ENCODE peak calls at places on chromosomes 2 and 18, in six cellular contexts. One of them, this sample, is unnamed.

GRCh38 chr2:240906911-240907590 is 915 bp downstream of the CROCC2 start:
- DNase-seq in activated CD8-positive, alpha-beta memory T cell treated with anti-CD3 and anti-CD28 coated beads, Interleukin-2, amount 10 ng/mL, durations not matched to agents 7 days and 5 days: no peak
- DNase-seq in MV-4-11: no peak
- DNase-seq in left cardiac atrium: no peak
- DNase-seq in Calu3: no peak
- DNase-seq in activated T-cell treated with anti-CD3 and anti-CD28 coated beads, Interleukin-2, amount 50 U/mL, for 24 hours: no peak
- DNase-seq in this sample: no peak

GRCh38 chr2:66684289-66684688 is 249.4 kb downstream of the MEIS1 start:
- DNase-seq in activated CD8-positive, alpha-beta memory T cell treated with anti-CD3 and anti-CD28 coated beads, Interleukin-2, amount 10 ng/mL, durations not matched to agents 7 days and 5 days: no peak
- DNase-seq in MV-4-11: no peak
- DNase-seq in left cardiac atrium: no peak
- DNase-seq in Calu3: no peak
- DNase-seq in activated T-cell treated with anti-CD3 and anti-CD28 coated beads, Interleukin-2, amount 50 U/mL, for 24 hours: no peak
- DNase-seq in this sample: no peak

GRCh38 chr2:235511187-235511661 is 17.4 kb downstream of the AGAP1 start:
- DNase-seq in activated CD8-positive, alpha-beta memory T cell treated with anti-CD3 and anti-CD28 coated beads, Interleukin-2, amount 10 ng/mL, durations not matched to agents 7 days and 5 days: no peak
- DNase-seq in MV-4-11: no peak
- DNase-seq in left cardiac atrium: peak; percentile 22
- DNase-seq in Calu3: peak; percentile 70
- DNase-seq in activated T-cell treated with anti-CD3 and anti-CD28 coated beads, Interleukin-2, amount 50 U/mL, for 24 hours: no peak
- DNase-seq in this sample: no peak

GRCh38 chr18:37578886-37579513 is 13.4 kb upstream of the CELF4 start:
- DNase-seq in activated CD8-positive, alpha-beta memory T cell treated with anti-CD3 and anti-CD28 coated beads, Interleukin-2, amount 10 ng/mL, durations not matched to agents 7 days and 5 days: no peak
- DNase-seq in MV-4-11: no peak
- DNase-seq in left cardiac atrium: peak; percentile 30
- DNase-seq in Calu3: peak; percentile 16
- DNase-seq in activated T-cell treated with anti-CD3 and anti-CD28 coated beads, Interleukin-2, amount 50 U/mL, for 24 hours: no peak
- DNase-seq in this sample: no peak

GRCh38 chr2:49028101-49028500 is 126.2 kb downstream of the FSHR start:
- DNase-seq in activated CD8-positive, alpha-beta memory T cell treated with anti-CD3 and anti-CD28 coated beads, Interleukin-2, amount 10 ng/mL, durations not matched to agents 7 days and 5 days: no peak
- DNase-seq in MV-4-11: no peak
- DNase-seq in left cardiac atrium: no peak
- DNase-seq in Calu3: no peak
- DNase-seq in activated T-cell treated with anti-CD3 and anti-CD28 coated beads, Interleukin-2, amount 50 U/mL, for 24 hours: no peak
- DNase-seq in this sample: no peak

GRCh38 chr18:66916834-66917233 is 312.9 kb upstream of the CDH19 start:
- DNase-seq in activated CD8-positive, alpha-beta memory T cell treated with anti-CD3 and anti-CD28 coated beads, Interleukin-2, amount 10 ng/mL, durations not matched to agents 7 days and 5 days: no peak
- DNase-seq in MV-4-11: no peak
- DNase-seq in left cardiac atrium: no peak
- DNase-seq in Calu3: no peak
- DNase-seq in activated T-cell treated with anti-CD3 and anti-CD28 coated beads, Interleukin-2, amount 50 U/mL, for 24 hours: no peak
- DNase-seq in this sample: no peak

GRCh38 chr2:233120459-233120858 is 60.3 kb downstream of the INPP5D start:
- DNase-seq in activated CD8-positive, alpha-beta memory T cell treated with anti-CD3 and anti-CD28 coated beads, Interleukin-2, amount 10 ng/mL, durations not matched to agents 7 days and 5 days: no peak
- DNase-seq in MV-4-11: no peak
- DNase-seq in left cardiac atrium: no peak
- DNase-seq in Calu3: no peak
- DNase-seq in activated T-cell treated with anti-CD3 and anti-CD28 coated beads, Interleukin-2, amount 50 U/mL, for 24 hours: peak; percentile 28
- DNase-seq in this sample: no peak

GRCh38 chr2:175872716-175873115 is 129.4 kb downstream of the LNPK start:
- DNase-seq in activated CD8-positive, alpha-beta memory T cell treated with anti-CD3 and anti-CD28 coated beads, Interleukin-2, amount 10 ng/mL, durations not matched to agents 7 days and 5 days: no peak
- DNase-seq in MV-4-11: no peak
- DNase-seq in left cardiac atrium: no peak
- DNase-seq in Calu3: no peak
- DNase-seq in activated T-cell treated with anti-CD3 and anti-CD28 coated beads, Interleukin-2, amount 50 U/mL, for 24 hours: no peak
- DNase-seq in this sample: no peak

GRCh38 chr2:130963849-130964793 is 127.4 kb downstream of the ARHGEF4 start:
- DNase-seq in activated CD8-positive, alpha-beta memory T cell treated with anti-CD3 and anti-CD28 coated beads, Interleukin-2, amount 10 ng/mL, durations not matched to agents 7 days and 5 days: no peak
- DNase-seq in MV-4-11: no peak
- DNase-seq in left cardiac atrium: no peak
- DNase-seq in Calu3: peak; percentile 16
- DNase-seq in activated T-cell treated with anti-CD3 and anti-CD28 coated beads, Interleukin-2, amount 50 U/mL, for 24 hours: no peak
- DNase-seq in this sample: peak; percentile 61

GRCh38 chr18:79763407-79763806 is 34.3 kb upstream of the KCNG2 start:
- DNase-seq in activated CD8-positive, alpha-beta memory T cell treated with anti-CD3 and anti-CD28 coated beads, Interleukin-2, amount 10 ng/mL, durations not matched to agents 7 days and 5 days: no peak
- DNase-seq in MV-4-11: no peak
- DNase-seq in left cardiac atrium: no peak
- DNase-seq in Calu3: no peak
- DNase-seq in activated T-cell treated with anti-CD3 and anti-CD28 coated beads, Interleukin-2, amount 50 U/mL, for 24 hours: no peak
- DNase-seq in this sample: no peak

GRCh38 chr2:70049261-70049660 is 38.0 kb upstream of the PCBP1 start:
- DNase-seq in activated CD8-positive, alpha-beta memory T cell treated with anti-CD3 and anti-CD28 coated beads, Interleukin-2, amount 10 ng/mL, durations not matched to agents 7 days and 5 days: no peak
- DNase-seq in MV-4-11: no peak
- DNase-seq in left cardiac atrium: no peak
- DNase-seq in Calu3: no peak
- DNase-seq in activated T-cell treated with anti-CD3 and anti-CD28 coated beads, Interleukin-2, amount 50 U/mL, for 24 hours: no peak
- DNase-seq in this sample: no peak

GRCh38 chr2:199147216-199147615 is 310.5 kb downstream of the SATB2 start:
- DNase-seq in activated CD8-positive, alpha-beta memory T cell treated with anti-CD3 and anti-CD28 coated beads, Interleukin-2, amount 10 ng/mL, durations not matched to agents 7 days and 5 days: no peak
- DNase-seq in MV-4-11: no peak
- DNase-seq in left cardiac atrium: no peak
- DNase-seq in Calu3: no peak
- DNase-seq in activated T-cell treated with anti-CD3 and anti-CD28 coated beads, Interleukin-2, amount 50 U/mL, for 24 hours: no peak
- DNase-seq in this sample: no peak

GRCh38 chr18:3472681-3473544 is 22.9 kb downstream of the TGIF1 start:
- DNase-seq in activated CD8-positive, alpha-beta memory T cell treated with anti-CD3 and anti-CD28 coated beads, Interleukin-2, amount 10 ng/mL, durations not matched to agents 7 days and 5 days: no peak
- DNase-seq in MV-4-11: no peak
- DNase-seq in left cardiac atrium: no peak
- DNase-seq in Calu3: no peak
- DNase-seq in activated T-cell treated with anti-CD3 and anti-CD28 coated beads, Interleukin-2, amount 50 U/mL, for 24 hours: no peak
- DNase-seq in this sample: no peak

GRCh38 chr2:110853516-110853915 is 121.1 kb downstream of the ACOXL start:
- DNase-seq in activated CD8-positive, alpha-beta memory T cell treated with anti-CD3 and anti-CD28 coated beads, Interleukin-2, amount 10 ng/mL, durations not matched to agents 7 days and 5 days: peak; percentile 83
- DNase-seq in MV-4-11: peak; percentile 44
- DNase-seq in left cardiac atrium: no peak
- DNase-seq in Calu3: peak; percentile 59
- DNase-seq in activated T-cell treated with anti-CD3 and anti-CD28 coated beads, Interleukin-2, amount 50 U/mL, for 24 hours: peak; percentile 65
- DNase-seq in this sample: peak; percentile 29

GRCh38 chr2:28751956-28752607 is 452 bp downstream of the PPP1CB start:
- DNase-seq in activated CD8-positive, alpha-beta memory T cell treated with anti-CD3 and anti-CD28 coated beads, Interleukin-2, amount 10 ng/mL, durations not matched to agents 7 days and 5 days: peak; percentile 65
- DNase-seq in MV-4-11: no peak
- DNase-seq in left cardiac atrium: peak; percentile 40
- DNase-seq in Calu3: no peak
- DNase-seq in activated T-cell treated with anti-CD3 and anti-CD28 coated beads, Interleukin-2, amount 50 U/mL, for 24 hours: no peak
- DNase-seq in this sample: peak; percentile 81

GRCh38 chr18:21489119-21489750 is 111.3 kb downstream of the ESCO1 start:
- DNase-seq in activated CD8-positive, alpha-beta memory T cell treated with anti-CD3 and anti-CD28 coated beads, Interleukin-2, amount 10 ng/mL, durations not matched to agents 7 days and 5 days: peak; percentile 48
- DNase-seq in MV-4-11: no peak
- DNase-seq in left cardiac atrium: no peak
- DNase-seq in Calu3: peak; percentile 60
- DNase-seq in activated T-cell treated with anti-CD3 and anti-CD28 coated beads, Interleukin-2, amount 50 U/mL, for 24 hours: no peak
- DNase-seq in this sample: peak; percentile 26

GRCh38 chr18:2907459-2908145 is 60.8 kb downstream of the EMILIN2 start:
- DNase-seq in activated CD8-positive, alpha-beta memory T cell treated with anti-CD3 and anti-CD28 coated beads, Interleukin-2, amount 10 ng/mL, durations not matched to agents 7 days and 5 days: peak; percentile 44
- DNase-seq in MV-4-11: peak; percentile 72
- DNase-seq in left cardiac atrium: no peak
- DNase-seq in Calu3: no peak
- DNase-seq in activated T-cell treated with anti-CD3 and anti-CD28 coated beads, Interleukin-2, amount 50 U/mL, for 24 hours: no peak
- DNase-seq in this sample: no peak

GRCh38 chr2:175431054-175431780 is 249.7 kb upstream of the ATP5MC3 start:
- DNase-seq in activated CD8-positive, alpha-beta memory T cell treated with anti-CD3 and anti-CD28 coated beads, Interleukin-2, amount 10 ng/mL, durations not matched to agents 7 days and 5 days: no peak
- DNase-seq in MV-4-11: no peak
- DNase-seq in left cardiac atrium: no peak
- DNase-seq in Calu3: no peak
- DNase-seq in activated T-cell treated with anti-CD3 and anti-CD28 coated beads, Interleukin-2, amount 50 U/mL, for 24 hours: no peak
- DNase-seq in this sample: no peak

GRCh38 chr2:111666160-111666559 is 217.8 kb downstream of the ANAPC1 start:
- DNase-seq in activated CD8-positive, alpha-beta memory T cell treated with anti-CD3 and anti-CD28 coated beads, Interleukin-2, amount 10 ng/mL, durations not matched to agents 7 days and 5 days: no peak
- DNase-seq in MV-4-11: no peak
- DNase-seq in left cardiac atrium: no peak
- DNase-seq in Calu3: no peak
- DNase-seq in activated T-cell treated with anti-CD3 and anti-CD28 coated beads, Interleukin-2, amount 50 U/mL, for 24 hours: no peak
- DNase-seq in this sample: no peak

GRCh38 chr2:44246840-44247369 is 28.4 kb upstream of the SLC3A1 start:
- DNase-seq in activated CD8-positive, alpha-beta memory T cell treated with anti-CD3 and anti-CD28 coated beads, Interleukin-2, amount 10 ng/mL, durations not matched to agents 7 days and 5 days: no peak
- DNase-seq in MV-4-11: no peak
- DNase-seq in left cardiac atrium: no peak
- DNase-seq in Calu3: no peak
- DNase-seq in activated T-cell treated with anti-CD3 and anti-CD28 coated beads, Interleukin-2, amount 50 U/mL, for 24 hours: no peak
- DNase-seq in this sample: no peak

GRCh38 chr2:64014628-64015027 is 4.6 kb downstream of the VPS54 start:
- DNase-seq in activated CD8-positive, alpha-beta memory T cell treated with anti-CD3 and anti-CD28 coated beads, Interleukin-2, amount 10 ng/mL, durations not matched to agents 7 days and 5 days: no peak
- DNase-seq in MV-4-11: no peak
- DNase-seq in left cardiac atrium: no peak
- DNase-seq in Calu3: no peak
- DNase-seq in activated T-cell treated with anti-CD3 and anti-CD28 coated beads, Interleukin-2, amount 50 U/mL, for 24 hours: no peak
- DNase-seq in this sample: no peak

GRCh38 chr2:17076535-17076934 is 410.9 kb upstream of the CYRIA start:
- DNase-seq in activated CD8-positive, alpha-beta memory T cell treated with anti-CD3 and anti-CD28 coated beads, Interleukin-2, amount 10 ng/mL, durations not matched to agents 7 days and 5 days: no peak
- DNase-seq in MV-4-11: no peak
- DNase-seq in left cardiac atrium: no peak
- DNase-seq in Calu3: no peak
- DNase-seq in activated T-cell treated with anti-CD3 and anti-CD28 coated beads, Interleukin-2, amount 50 U/mL, for 24 hours: no peak
- DNase-seq in this sample: no peak

GRCh38 chr2:200800458-200800857 is 11.3 kb upstream of the BZW1 start:
- DNase-seq in activated CD8-positive, alpha-beta memory T cell treated with anti-CD3 and anti-CD28 coated beads, Interleukin-2, amount 10 ng/mL, durations not matched to agents 7 days and 5 days: no peak
- DNase-seq in MV-4-11: no peak
- DNase-seq in left cardiac atrium: no peak
- DNase-seq in Calu3: no peak
- DNase-seq in activated T-cell treated with anti-CD3 and anti-CD28 coated beads, Interleukin-2, amount 50 U/mL, for 24 hours: no peak
- DNase-seq in this sample: no peak

GRCh38 chr18:62436636-62437519 is 85.9 kb upstream of the ZCCHC2 start:
- DNase-seq in activated CD8-positive, alpha-beta memory T cell treated with anti-CD3 and anti-CD28 coated beads, Interleukin-2, amount 10 ng/mL, durations not matched to agents 7 days and 5 days: no peak
- DNase-seq in MV-4-11: peak; percentile 94
- DNase-seq in left cardiac atrium: peak; percentile 89
- DNase-seq in Calu3: no peak
- DNase-seq in activated T-cell treated with anti-CD3 and anti-CD28 coated beads, Interleukin-2, amount 50 U/mL, for 24 hours: no peak
- DNase-seq in this sample: no peak